ENCODE peak calls at places on chromosomes 1 and 21, in five cellular contexts. One of them, this sample, is unnamed.

GRCh38 chr1:28895896-28896608 is 18.3 kb upstream of the EPB41 start:
- DNase-seq in K562: no peak
- DNase-seq in A549: no peak
- DNase-seq in HepG2: no peak
- DNase-seq in GM12878: no peak
- DNase-seq in this sample: no peak

GRCh38 chr1:162397039-162397448 is 14.9 kb downstream of the SH2D1B start:
- DNase-seq in GM12878: no peak
- DNase-seq in K562: peak; percentile 87
- DNase-seq in A549: no peak
- DNase-seq in HepG2: no peak
- DNase-seq in this sample: peak; percentile 14

GRCh38 chr1:43319766-43320165 is 17.9 kb upstream of the MPL start:
- DNase-seq in HepG2: no peak
- DNase-seq in A549: no peak
- DNase-seq in GM12878: no peak
- DNase-seq in K562: no peak
- DNase-seq in this sample: no peak

GRCh38 chr1:48608882-48609281 is 136.9 kb upstream of the SPATA6 start:
- DNase-seq in A549: no peak
- DNase-seq in GM12878: no peak
- DNase-seq in K562: no peak
- DNase-seq in HepG2: no peak
- DNase-seq in this sample: no peak

GRCh38 chr1:7975212-7975865 is 13.8 kb downstream of the PARK7 start:
- DNase-seq in K562: peak; percentile 87
- DNase-seq in A549: peak; percentile 70
- DNase-seq in GM12878: no peak
- DNase-seq in HepG2: peak; percentile 76
- DNase-seq in this sample: no peak

GRCh38 chr1:52368383-52369172 is 2.6 kb upstream of the CC2D1B start:
- DNase-seq in K562: no peak
- DNase-seq in A549: peak; percentile 39
- DNase-seq in GM12878: no peak
- DNase-seq in HepG2: peak; percentile 58
- DNase-seq in this sample: no peak

GRCh38 chr1:204438628-204439027 is 27.0 kb upstream of the PPP1R15B start:
- DNase-seq in A549: peak; percentile 52
- DNase-seq in K562: no peak
- DNase-seq in HepG2: no peak
- DNase-seq in GM12878: no peak
- DNase-seq in this sample: no peak

GRCh38 chr1:246875041-246876026 is 56.4 kb downstream of the AHCTF1 start:
- DNase-seq in HepG2: no peak
- DNase-seq in GM12878: peak; percentile 23
- DNase-seq in K562: peak; percentile 6
- DNase-seq in A549: no peak
- DNase-seq in this sample: no peak

GRCh38 chr1:94621802-94622201 is 80.2 kb upstream of the F3 start:
- DNase-seq in GM12878: no peak
- DNase-seq in A549: no peak
- DNase-seq in K562: no peak
- DNase-seq in HepG2: no peak
- DNase-seq in this sample: no peak

GRCh38 chr1:155051777-155052398 is 772 bp downstream of the ADAM15 start:
- DNase-seq in HepG2: no peak
- DNase-seq in A549: peak; percentile 61
- DNase-seq in K562: no peak
- DNase-seq in GM12878: no peak
- DNase-seq in this sample: no peak

GRCh38 chr21:45143855-45144254 is 69.5 kb downstream of the ADARB1 start:
- DNase-seq in GM12878: no peak
- DNase-seq in HepG2: no peak
- DNase-seq in A549: no peak
- DNase-seq in K562: no peak
- DNase-seq in this sample: no peak

GRCh38 chr1:212794561-212795014 is 2.9 kb downstream of the TATDN3 start:
- DNase-seq in GM12878: peak; percentile 90
- DNase-seq in K562: peak; percentile 28
- DNase-seq in HepG2: peak; percentile 47
- DNase-seq in A549: no peak
- DNase-seq in this sample: no peak
- TF ChIP-seq KDM1A in GM12878: no peak
- TF ChIP-seq KDM1A in K562: no peak
- TF ChIP-seq KDM1A in HepG2: no peak
- TF ChIP-seq KDM1A in A549: no peak
- TF ChIP-seq KDM1A in this sample: no peak

GRCh38 chr1:5423109-5423508 is 569.1 kb downstream of the NPHP4 start:
- DNase-seq in K562: no peak
- DNase-seq in HepG2: no peak
- DNase-seq in GM12878: no peak
- DNase-seq in A549: no peak
- DNase-seq in this sample: no peak
- TF ChIP-seq CEBPB in K562: no peak
- TF ChIP-seq CEBPB in HepG2: no peak
- TF ChIP-seq CEBPB in GM12878: no peak
- TF ChIP-seq CEBPB in A549: no peak
- TF ChIP-seq CEBPB in this sample: no peak

GRCh38 chr1:38050397-38051141 is 4.0 kb upstream of the POU3F1 start:
- DNase-seq in GM12878: no peak
- DNase-seq in A549: no peak
- DNase-seq in K562: no peak
- DNase-seq in HepG2: no peak
- DNase-seq in this sample: no peak

GRCh38 chr1:38046333-38046883 is at the start of gene POU3F1:
- DNase-seq in GM12878: no peak
- DNase-seq in K562: no peak
- DNase-seq in HepG2: no peak
- DNase-seq in A549: no peak
- DNase-seq in this sample: no peak

GRCh38 chr1:38045431-38046332 is 911 bp downstream of the POU3F1 start:
- DNase-seq in GM12878: no peak
- DNase-seq in A549: no peak
- DNase-seq in HepG2: no peak
- DNase-seq in K562: no peak
- DNase-seq in this sample: peak; percentile 78

GRCh38 chr1:38046884-38047602 is 450 bp upstream of the POU3F1 start:
- DNase-seq in A549: peak; percentile 65
- DNase-seq in K562: peak; percentile 90
- DNase-seq in HepG2: peak; percentile 47
- DNase-seq in GM12878: no peak
- DNase-seq in this sample: peak; percentile 81

DNA sequence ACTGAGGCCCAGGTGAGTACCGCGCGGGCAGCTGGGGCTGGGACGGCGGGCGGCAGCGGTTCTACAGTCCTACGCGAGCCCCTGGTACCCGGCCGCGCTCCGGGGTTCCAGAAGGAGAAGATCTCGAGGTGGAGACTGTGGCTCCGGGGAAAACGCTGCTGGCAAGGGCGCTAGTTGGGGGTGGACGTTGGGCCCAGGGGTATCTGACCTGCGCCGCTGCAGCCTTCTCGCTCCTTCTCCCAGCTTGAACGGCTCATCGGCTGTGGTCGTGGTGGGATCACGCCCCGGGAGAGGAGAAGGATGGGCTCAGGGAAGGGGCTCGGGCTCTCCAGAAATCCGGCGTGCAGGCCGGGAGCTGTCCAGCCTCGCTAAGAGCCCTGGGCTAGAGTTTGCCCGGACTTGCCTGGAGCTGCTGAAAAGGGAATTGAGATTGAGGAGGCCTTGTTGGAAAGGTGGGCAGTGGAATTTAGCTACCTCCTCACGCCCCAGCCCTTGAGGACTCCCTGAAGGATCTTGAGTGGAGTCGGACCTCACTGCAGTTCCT is 1.1 kb upstream of the POU3F1 start:
- DNase-seq in GM12878: no peak
- DNase-seq in A549: no peak
- DNase-seq in HepG2: no peak
- DNase-seq in K562: no peak
- DNase-seq in this sample: no peak
- TF ChIP-seq KDM1A in GM12878: no peak
- TF ChIP-seq KDM1A in A549: no peak
- TF ChIP-seq KDM1A in HepG2: no peak
- TF ChIP-seq KDM1A in K562: no peak
- TF ChIP-seq KDM1A in this sample: no peak

DNA sequence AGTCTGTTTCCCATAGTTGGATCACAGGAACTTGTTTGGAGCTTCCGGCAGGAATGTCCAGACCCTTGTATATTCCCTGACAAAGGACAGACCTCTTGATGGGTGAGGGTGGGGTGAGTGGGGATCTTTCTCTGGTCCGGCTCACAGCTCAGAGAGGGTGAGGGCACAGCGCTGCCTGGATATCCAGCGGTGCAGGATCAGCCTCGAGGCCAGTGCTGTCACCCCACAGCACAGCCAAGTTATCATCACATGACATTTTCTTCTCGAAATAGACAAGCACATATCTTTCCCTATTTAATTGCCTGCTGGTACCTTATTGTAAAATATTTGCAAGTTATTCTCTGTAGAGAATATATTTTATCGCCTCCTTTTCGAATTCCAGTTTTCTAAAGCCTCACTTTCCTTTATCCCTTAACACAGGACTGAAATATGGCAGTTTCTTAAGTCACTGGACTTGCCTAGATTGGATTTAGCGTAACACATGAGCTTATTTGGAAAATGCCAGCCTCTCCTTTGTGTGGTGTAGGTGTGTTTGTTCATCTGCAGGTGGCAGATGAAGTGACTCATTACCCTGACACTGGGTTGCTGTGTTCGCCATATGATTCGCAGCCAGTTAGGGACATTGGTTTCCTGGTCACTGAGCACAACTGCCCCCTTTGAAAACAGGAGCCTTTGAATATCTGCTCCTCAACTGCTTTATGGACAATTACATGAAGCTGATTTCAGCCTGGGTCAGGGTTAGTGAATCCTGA is 21.4 kb downstream of the CLIC6 start:
- DNase-seq in HepG2: no peak
- DNase-seq in K562: no peak
- DNase-seq in GM12878: no peak
- DNase-seq in A549: no peak
- DNase-seq in this sample: no peak
- TF ChIP-seq CEBPB in HepG2: no peak
- TF ChIP-seq CEBPB in K562: no peak
- TF ChIP-seq CEBPB in GM12878: no peak
- TF ChIP-seq CEBPB in A549: no peak
- TF ChIP-seq CEBPB in this sample: no peak

GRCh38 chr21:39168800-39169199 is 14.5 kb downstream of the PSMG1 start:
- DNase-seq in K562: no peak
- DNase-seq in HepG2: no peak
- DNase-seq in A549: no peak
- DNase-seq in GM12878: no peak
- DNase-seq in this sample: no peak
- TF ChIP-seq KDM1A in K562: no peak
- TF ChIP-seq KDM1A in HepG2: no peak
- TF ChIP-seq KDM1A in A549: no peak
- TF ChIP-seq KDM1A in GM12878: no peak
- TF ChIP-seq KDM1A in this sample: no peak